ENCODE peak calls at places on chromosomes 3 and 15, in five cellular contexts. Q is Karpas-422, M is breast epithelium, C is AG04450, I is astrocyte of the hippocampus. Z is an unnamed sample.

GRCh38 chr15:41881925-41882688 is 11.7 kb downstream of the SPTBN5 start:
- DNase-seq in Q (no peak), M (no peak), C (no peak), I (peak; percentile 56), Z (no peak)

GRCh38 chr15:41989573-41990242 is 17.4 kb upstream of the EHD4 start:
- DNase-seq in C (peak; percentile 34), Q (peak; percentile 90), I (peak; percentile 90), M (peak; percentile 88), Z (peak; percentile 62)

GRCh38 chr3:98679986-98680385 is 83.2 kb upstream of the ST3GAL6 start:
- DNase-seq in M (no peak), C (no peak), Q (no peak), I (no peak), Z (no peak)

GRCh38 chr3:127421943-127422662 is 134.3 kb upstream of the PRR20G start:
- DNase-seq in C (no peak), M (no peak), Q (no peak), I (no peak), Z (no peak)

GRCh38 chr15:30896211-30896606 is 7.5 kb upstream of the FAN1 start:
- DNase-seq in Q (no peak), M (no peak), C (no peak), I (no peak), Z (no peak)

GRCh38 chr15:90905306-90906180 is 2.4 kb downstream of the MAN2A2 start:
- DNase-seq in Q (no peak), I (no peak), M (no peak), C (no peak), Z (no peak)

GRCh38 chr3:106010829-106011228 is 142.0 kb upstream of the CBLB start:
- DNase-seq in I (no peak), C (no peak), M (no peak), Q (no peak), Z (no peak)

GRCh38 chr3:14440531-14441239 is 38.3 kb downstream of the SLC6A6 start:
- DNase-seq in Q (no peak), C (no peak), I (peak; percentile 89), M (no peak), Z (no peak)

GRCh38 chr3:181354140-181354539 is 357.6 kb upstream of the SOX2 start:
- DNase-seq in I (no peak), C (no peak), M (no peak), Q (no peak), Z (no peak)

GRCh38 chr3:71905426-71905825 is 120.5 kb upstream of the PROK2 start:
- DNase-seq in M (no peak), Q (peak; percentile 84), C (no peak), I (no peak), Z (no peak)

GRCh38 chr15:42335074-42335473 is 24.2 kb upstream of the CAPN3 start:
- DNase-seq in I (no peak), M (no peak), Q (no peak), C (no peak), Z (no peak)

GRCh38 chr3:128559486-128560225 is 66.7 kb upstream of the GATA2 start:
- DNase-seq in I (no peak), M (no peak), C (no peak), Q (no peak), Z (no peak)

GRCh38 chr3:124363451-124363850 is 366.8 kb upstream of the UMPS start:
- DNase-seq in Q (no peak), M (no peak), I (peak; percentile 60), C (peak; percentile 16), Z (no peak)

Z was measured in fibroblast of the conjunctiva.